ENCODE peak calls at places on chromosomes 11 and 22, in five cellular contexts. Y, U, R, Z and V are unnamed samples.
A peak's percentile ranks its signal among the peaks of the same experiment; 100 is the strongest.

GRCh38 chr11:11588890-11589289 is 32.9 kb downstream of the GALNT18 start:
- DNase-seq in Y (no peak), U (no peak), R (no peak), Z (peak; percentile 25), V (no peak)

GRCh38 chr11:76803023-76803422 is 19.9 kb downstream of the TSKU start:
- DNase-seq in Y (no peak), U (no peak), R (peak; percentile 65), Z (peak; percentile 72), V (no peak)

GRCh38 chr11:62088331-62088933 is 35.4 kb upstream of the INCENP start:
- DNase-seq in Y (no peak), U (no peak), R (no peak), Z (no peak), V (no peak)

GRCh38 chr11:103338621-103339484 is 229.6 kb downstream of the DYNC2H1 start:
- DNase-seq in Y (no peak), U (no peak), R (peak; percentile 44), Z (peak; percentile 68), V (no peak)

GRCh38 chr11:63480039-63480438 is 10.9 kb downstream of the PLAAT5 start:
- DNase-seq in Y (no peak), U (no peak), R (no peak), Z (no peak), V (no peak)

GRCh38 chr11:61343792-61344745 is 11.0 kb downstream of the TKFC start:
- DNase-seq in Y (no peak), U (no peak), R (no peak), Z (no peak), V (no peak)

GRCh38 chr22:20834725-20835124 is 23.9 kb downstream of the PI4KA start:
- DNase-seq in Y (no peak), U (no peak), R (no peak), Z (no peak), V (no peak)

GRCh38 chr22:27213291-27213690 is 555.9 kb downstream of the MIAT start:
- DNase-seq in Y (no peak), U (no peak), R (peak; percentile 35), Z (peak; percentile 39), V (no peak)

GRCh38 chr11:32006799-32007388 is 84.0 kb upstream of the RCN1 start:
- DNase-seq in Y (peak; percentile 53), U (peak; percentile 48), R (peak; percentile 54), Z (peak; percentile 77), V (peak; percentile 7)

GRCh38 chr11:116136987-116137674 is 632.9 kb upstream of the CADM1 start:
- DNase-seq in Y (no peak), U (no peak), R (no peak), Z (no peak), V (no peak)

GRCh38 chr11:116721983-116722382 is 50.8 kb downstream of the BUD13 start:
- DNase-seq in Y (no peak), U (no peak), R (no peak), Z (no peak), V (no peak)

GRCh38 chr22:26476705-26477340 is 6.8 kb downstream of the HPS4 start:
- DNase-seq in Y (no peak), U (no peak), R (peak; percentile 54), Z (no peak), V (no peak)

GRCh38 chr11:82719316-82719715 is 14.3 kb downstream of the FAM181B start:
- DNase-seq in Y (no peak), U (no peak), R (no peak), Z (no peak), V (no peak)

GRCh38 chr22:29344137-29344536 is 28.6 kb upstream of the RASL10A start:
- DNase-seq in Y (peak; percentile 55), U (no peak), R (peak; percentile 95), Z (peak; percentile 90), V (no peak)

GRCh38 chr11:130763087-130763980 is 152.9 kb downstream of the SNX19 start:
- DNase-seq in Y (no peak), U (no peak), R (peak; percentile 46), Z (peak; percentile 79), V (no peak)

GRCh38 chr11:808427-809286 is 1.1 kb upstream of the RPLP2 start:
- DNase-seq in Y (no peak), U (no peak), R (no peak), Z (peak; percentile 61), V (peak; percentile 50)

GRCh38 chr11:68459886-68460740 is 439 bp upstream of the PPP6R3 start:
- DNase-seq in Y (peak; percentile 100), U (peak; percentile 99), R (peak; percentile 98), Z (peak; percentile 100), V (peak; percentile 96)

GRCh38 chr22:44180706-44181032 is at the start of gene PARVG:
- DNase-seq in Y (peak; percentile 32), U (no peak), R (no peak), Z (no peak), V (peak; percentile 67)

GRCh38 chr11:724733-725386 is 18.8 kb downstream of the EPS8L2 start:
- DNase-seq in Y (no peak), U (no peak), R (no peak), Z (no peak), V (no peak)

GRCh38 chr11:110092577-110093406 is at the start of gene ZC3H12C:
- DNase-seq in Y (peak; percentile 91), U (peak; percentile 78), R (peak; percentile 89), Z (peak; percentile 93), V (no peak)

GRCh38 chr11:65217441-65218423 is 36.0 kb downstream of the CAPN1 start:
- DNase-seq in Y (no peak), U (no peak), R (no peak), Z (no peak), V (no peak)

GRCh38 chr11:1389932-1390587 is at the start of gene BRSK2:
- DNase-seq in Y (no peak), U (no peak), R (no peak), Z (peak; percentile 18), V (no peak)

GRCh38 chr11:116539211-116539610 is 233.6 kb downstream of the BUD13 start:
- DNase-seq in Y (no peak), U (no peak), R (no peak), Z (no peak), V (no peak)

GRCh38 chr22:23781065-23781464 is 5.7 kb upstream of the SMARCB1 start:
- DNase-seq in Y (no peak), U (no peak), R (no peak), Z (no peak), V (no peak)

GRCh38 chr11:86575208-86575855 is 97.1 kb downstream of the ME3 start:
- DNase-seq in Y (no peak), U (no peak), R (no peak), Z (no peak), V (no peak)

GRCh38 chr11:113189909-113190667 is 124.3 kb upstream of the TTC12 start:
- DNase-seq in Y (no peak), U (no peak), R (peak; percentile 98), Z (peak; percentile 92), V (no peak)

GRCh38 chr11:121466063-121466794 is 13.5 kb upstream of the SORL1-AS1 start:
- DNase-seq in Y (peak; percentile 65), U (no peak), R (peak; percentile 93), Z (peak; percentile 99), V (peak; percentile 41)

GRCh38 chr11:95884364-95884763 is 39.5 kb downstream of the MTMR2 start:
- DNase-seq in Y (no peak), U (no peak), R (peak; percentile 28), Z (peak; percentile 67), V (no peak)

GRCh38 chr11:16763746-16764145 is 25.3 kb downstream of the C11orf58 start:
- DNase-seq in Y (no peak), U (no peak), R (no peak), Z (no peak), V (no peak)

GRCh38 chr22:36379593-36380361 is 8.0 kb downstream of the MYH9 start:
- DNase-seq in Y (no peak), U (no peak), R (no peak), Z (peak; percentile 18), V (peak; percentile 66)

GRCh38 chr11:1654388-1655167 is 25.0 kb downstream of the KRTAP5-5 start:
- DNase-seq in Y (no peak), U (no peak), R (no peak), Z (no peak), V (no peak)

GRCh38 chr11:1310315-1310687 is 869 bp upstream of the TOLLIP start:
- DNase-seq in Y (no peak), U (no peak), R (no peak), Z (no peak), V (no peak)

GRCh38 chr11:43789700-43790443 is 90.8 kb upstream of the ALKBH3 start:
- DNase-seq in Y (no peak), U (no peak), R (peak; percentile 68), Z (peak; percentile 79), V (no peak)

GRCh38 chr22:25404923-25405853 is 159.3 kb upstream of the GRK3 start:
- DNase-seq in Y (peak; percentile 82), U (no peak), R (peak; percentile 71), Z (peak; percentile 94), V (peak; percentile 64)

GRCh38 chr22:36197065-36197440 is 4.6 kb downstream of the APOL4 start:
- DNase-seq in Y (peak; percentile 58), U (peak; percentile 79), R (peak; percentile 40), Z (peak; percentile 47), V (no peak)

GRCh38 chr11:116576523-116576922 is 196.3 kb downstream of the BUD13 start:
- DNase-seq in Y (no peak), U (no peak), R (peak; percentile 62), Z (peak; percentile 68), V (no peak)

GRCh38 chr11:111162306-111162705 is 83.2 kb upstream of the POU2AF2 start:
- DNase-seq in Y (no peak), U (no peak), R (peak; percentile 18), Z (peak; percentile 50), V (no peak)
- H3K4me3 ChIP-seq in Y (no peak overlapping the region), U (no peak overlapping the region), R (no peak overlapping the region), Z (no peak overlapping the region), V (no peak overlapping the region)

GRCh38 chr22:30922151-30922611 is 46.4 kb downstream of the MORC2 start:
- DNase-seq in Y (no peak), U (no peak), R (peak; percentile 64), Z (peak; percentile 69), V (peak; percentile 81)
- H3K4me3 ChIP-seq in Y (no peak overlapping the region), U (no peak overlapping the region), R (peak overlapping the region; percentile 59), Z (peak overlapping the region; percentile 76), V (no peak overlapping the region)

DNA sequence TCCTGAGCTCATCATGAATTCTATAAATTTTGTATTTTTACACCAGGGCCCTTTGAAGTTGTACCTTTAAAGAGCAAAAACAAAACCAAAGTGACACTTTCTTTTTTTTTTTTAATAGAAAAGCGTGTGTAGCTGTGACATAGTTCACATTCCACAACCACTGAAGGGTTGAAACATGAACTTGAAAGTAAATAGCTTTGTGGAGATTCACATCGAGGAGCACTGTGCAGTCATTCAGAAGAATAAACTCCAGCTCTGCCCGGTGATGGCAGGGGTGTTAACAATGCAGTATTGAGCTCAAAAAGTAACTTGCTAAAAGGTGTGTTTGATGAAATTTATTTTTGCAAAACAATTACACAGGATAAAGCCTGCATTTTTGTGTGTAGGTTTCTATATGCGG is 1166.2 kb downstream of the TBC1D22A start:
- DNase-seq in Y (no peak), U (no peak), R (no peak), Z (no peak), V (no peak)
- H3K4me3 ChIP-seq in Y (no peak overlapping the region), U (no peak overlapping the region), R (no peak overlapping the region), Z (no peak overlapping the region), V (no peak overlapping the region)

DNA sequence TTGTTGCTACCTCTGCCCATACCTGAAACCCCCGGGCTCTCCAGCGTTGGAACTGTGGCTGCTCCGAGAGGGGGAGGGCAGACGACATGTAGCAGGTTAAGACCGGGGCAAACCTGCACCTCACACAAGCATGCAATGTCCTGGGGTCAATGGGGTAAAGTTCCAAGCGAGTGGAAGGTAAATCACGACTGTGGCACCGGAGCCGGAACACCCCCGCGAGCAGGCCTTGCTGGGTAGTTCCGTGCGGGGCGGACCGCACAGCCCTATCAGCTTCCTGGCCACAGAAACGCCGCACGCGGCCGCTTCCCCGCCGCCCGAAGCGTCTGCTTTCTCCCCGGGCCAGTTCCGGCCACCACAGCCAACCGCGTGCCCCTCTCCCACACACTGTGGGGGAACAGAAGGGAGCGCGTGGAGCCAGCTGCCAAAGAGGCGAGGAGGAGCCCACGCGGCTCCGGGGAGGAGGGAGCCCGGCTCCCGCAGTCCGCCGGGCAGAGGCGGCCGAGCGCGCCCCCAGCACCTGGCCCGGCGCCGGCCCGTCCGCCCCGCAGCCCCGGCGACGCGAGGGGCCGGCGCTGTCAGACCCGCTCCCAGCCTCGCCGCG is 1.6 kb downstream of the SPTBN2 start:
- DNase-seq in Y (peak; percentile 45), U (no peak), R (no peak), Z (peak; percentile 44), V (peak; percentile 29)
- H3K4me3 ChIP-seq in Y (peak overlapping the region; percentile 45), U (peak overlapping the region; percentile 92), R (peak overlapping the region; percentile 46), Z (peak overlapping the region; percentile 62), V (no peak overlapping the region)